ENCODE peak calls at places on chromosomes 11 and 22, in nine cellular contexts. One of them, this sample, is unnamed.

GRCh38 chr11:69750108-69750850 is 24.9 kb downstream of the FGF4 start:
- DNase-seq in epithelial cell of proximal tubule: no peak
- DNase-seq in skeletal muscle cell: no peak
- DNase-seq in AG09309: no peak
- DNase-seq in bronchial epithelial cell: no peak
- DNase-seq in foreskin fibroblast: no peak
- DNase-seq in AG10803: no peak
- DNase-seq in activated CD4-positive, CD25-positive, alpha-beta regulatory T cell: no peak
- DNase-seq in effector CD4-positive, alpha-beta T cell: no peak
- DNase-seq in this sample: no peak

GRCh38 chr22:38953577-38954413 is 3.6 kb upstream of the APOBEC3A start:
- DNase-seq in bronchial epithelial cell: peak; percentile 69
- DNase-seq in effector CD4-positive, alpha-beta T cell: no peak
- DNase-seq in AG10803: peak; percentile 6
- DNase-seq in AG09309: no peak
- DNase-seq in activated CD4-positive, CD25-positive, alpha-beta regulatory T cell: no peak
- DNase-seq in skeletal muscle cell: no peak
- DNase-seq in foreskin fibroblast: no peak
- DNase-seq in epithelial cell of proximal tubule: no peak
- DNase-seq in this sample: no peak

GRCh38 chr11:43547900-43548381 is 132.6 kb upstream of the HSD17B12 start:
- DNase-seq in foreskin fibroblast: no peak
- DNase-seq in effector CD4-positive, alpha-beta T cell: no peak
- DNase-seq in AG10803: peak; percentile 5
- DNase-seq in skeletal muscle cell: no peak
- DNase-seq in activated CD4-positive, CD25-positive, alpha-beta regulatory T cell: no peak
- DNase-seq in epithelial cell of proximal tubule: no peak
- DNase-seq in AG09309: no peak
- DNase-seq in bronchial epithelial cell: no peak
- DNase-seq in this sample: no peak

GRCh38 chr11:67382481-67383136 is 9.2 kb upstream of the RAD9A start:
- DNase-seq in foreskin fibroblast: peak; percentile 59
- DNase-seq in skeletal muscle cell: no peak
- DNase-seq in AG09309: no peak
- DNase-seq in bronchial epithelial cell: peak; percentile 69
- DNase-seq in AG10803: peak; percentile 70
- DNase-seq in effector CD4-positive, alpha-beta T cell: peak; percentile 82
- DNase-seq in activated CD4-positive, CD25-positive, alpha-beta regulatory T cell: peak; percentile 62
- DNase-seq in epithelial cell of proximal tubule: no peak
- DNase-seq in this sample: no peak

GRCh38 chr11:66604161-66604560 is 11.2 kb downstream of the CCS start:
- DNase-seq in AG09309: no peak
- DNase-seq in bronchial epithelial cell: no peak
- DNase-seq in activated CD4-positive, CD25-positive, alpha-beta regulatory T cell: no peak
- DNase-seq in skeletal muscle cell: no peak
- DNase-seq in effector CD4-positive, alpha-beta T cell: no peak
- DNase-seq in AG10803: no peak
- DNase-seq in foreskin fibroblast: no peak
- DNase-seq in epithelial cell of proximal tubule: no peak
- DNase-seq in this sample: no peak

GRCh38 chr22:36757608-36758220 is 18.2 kb downstream of the IFT27 start:
- DNase-seq in AG10803: peak; percentile 73
- DNase-seq in epithelial cell of proximal tubule: no peak
- DNase-seq in AG09309: peak; percentile 32
- DNase-seq in skeletal muscle cell: no peak
- DNase-seq in effector CD4-positive, alpha-beta T cell: peak; percentile 71
- DNase-seq in activated CD4-positive, CD25-positive, alpha-beta regulatory T cell: peak; percentile 66
- DNase-seq in foreskin fibroblast: peak; percentile 55
- DNase-seq in bronchial epithelial cell: peak; percentile 55
- DNase-seq in this sample: no peak

GRCh38 chr11:33147559-33147958 is 13.7 kb downstream of the CSTF3 start:
- DNase-seq in AG09309: no peak
- DNase-seq in epithelial cell of proximal tubule: no peak
- DNase-seq in skeletal muscle cell: no peak
- DNase-seq in foreskin fibroblast: no peak
- DNase-seq in activated CD4-positive, CD25-positive, alpha-beta regulatory T cell: no peak
- DNase-seq in AG10803: no peak
- DNase-seq in bronchial epithelial cell: peak; percentile 74
- DNase-seq in effector CD4-positive, alpha-beta T cell: no peak
- DNase-seq in this sample: no peak

GRCh38 chr11:15923169-15923568 is 433.2 kb downstream of the SOX6 start:
- DNase-seq in activated CD4-positive, CD25-positive, alpha-beta regulatory T cell: no peak
- DNase-seq in epithelial cell of proximal tubule: no peak
- DNase-seq in skeletal muscle cell: no peak
- DNase-seq in bronchial epithelial cell: peak; percentile 52
- DNase-seq in effector CD4-positive, alpha-beta T cell: no peak
- DNase-seq in foreskin fibroblast: no peak
- DNase-seq in AG09309: no peak
- DNase-seq in AG10803: no peak
- DNase-seq in this sample: no peak

GRCh38 chr11:116692318-116693106 is 80.3 kb downstream of the BUD13 start:
- DNase-seq in skeletal muscle cell: no peak
- DNase-seq in epithelial cell of proximal tubule: no peak
- DNase-seq in AG10803: no peak
- DNase-seq in activated CD4-positive, CD25-positive, alpha-beta regulatory T cell: no peak
- DNase-seq in foreskin fibroblast: no peak
- DNase-seq in AG09309: no peak
- DNase-seq in bronchial epithelial cell: no peak
- DNase-seq in effector CD4-positive, alpha-beta T cell: no peak
- DNase-seq in this sample: no peak

GRCh38 chr22:19097518-19097917 is 24.7 kb downstream of the DGCR2 start:
- DNase-seq in epithelial cell of proximal tubule: no peak
- DNase-seq in activated CD4-positive, CD25-positive, alpha-beta regulatory T cell: no peak
- DNase-seq in AG09309: no peak
- DNase-seq in effector CD4-positive, alpha-beta T cell: no peak
- DNase-seq in AG10803: no peak
- DNase-seq in bronchial epithelial cell: no peak
- DNase-seq in skeletal muscle cell: no peak
- DNase-seq in foreskin fibroblast: no peak
- DNase-seq in this sample: no peak

GRCh38 chr22:31241936-31242335 is 29.8 kb downstream of the LIMK2 start:
- DNase-seq in foreskin fibroblast: peak; percentile 35
- DNase-seq in AG10803: peak; percentile 23
- DNase-seq in AG09309: peak; percentile 41
- DNase-seq in bronchial epithelial cell: peak; percentile 73
- DNase-seq in effector CD4-positive, alpha-beta T cell: no peak
- DNase-seq in skeletal muscle cell: no peak
- DNase-seq in epithelial cell of proximal tubule: no peak
- DNase-seq in activated CD4-positive, CD25-positive, alpha-beta regulatory T cell: no peak
- DNase-seq in this sample: peak; percentile 34